ENCODE peak calls at places on chromosome X, in ten cellular contexts. One of them, this sample, is unnamed.

GRCh38 chrX:17944833-17945497 is 83.9 kb upstream of the RAI2 start:
- DNase-seq in stomach: no peak
- DNase-seq in ovary: no peak
- DNase-seq in transverse colon: no peak
- DNase-seq in GM12878: no peak
- DNase-seq in sigmoid colon: no peak
- DNase-seq in upper lobe of left lung: no peak
- DNase-seq in A549: no peak
- DNase-seq in suprapubic skin: no peak
- DNase-seq in SK-N-SH: peak; percentile 15
- DNase-seq in this sample: no peak

GRCh38 chrX:24371391-24371972 is 11.0 kb downstream of the SUPT20HL1 start:
- DNase-seq in stomach: peak; percentile 67
- DNase-seq in ovary: peak; percentile 55
- DNase-seq in transverse colon: peak; percentile 60
- DNase-seq in GM12878: peak; percentile 8
- DNase-seq in sigmoid colon: peak; percentile 81
- DNase-seq in upper lobe of left lung: no peak
- DNase-seq in A549: peak; percentile 37
- DNase-seq in suprapubic skin: no peak
- DNase-seq in SK-N-SH: peak; percentile 69
- DNase-seq in this sample: peak; percentile 76

GRCh38 chrX:82775426-82775825 is 732.7 kb upstream of the POU3F4 start:
- DNase-seq in stomach: no peak
- DNase-seq in ovary: no peak
- DNase-seq in transverse colon: no peak
- DNase-seq in GM12878: no peak
- DNase-seq in sigmoid colon: no peak
- DNase-seq in upper lobe of left lung: no peak
- DNase-seq in A549: no peak
- DNase-seq in suprapubic skin: no peak
- DNase-seq in SK-N-SH: no peak
- DNase-seq in this sample: no peak

GRCh38 chrX:128928636-128929035 is 594.7 kb downstream of the SMARCA1 start:
- DNase-seq in stomach: no peak
- DNase-seq in ovary: no peak
- DNase-seq in transverse colon: no peak
- DNase-seq in GM12878: no peak
- DNase-seq in sigmoid colon: no peak
- DNase-seq in upper lobe of left lung: no peak
- DNase-seq in A549: no peak
- DNase-seq in suprapubic skin: no peak
- DNase-seq in SK-N-SH: no peak
- DNase-seq in this sample: no peak

GRCh38 chrX:7120578-7121219 is 26.8 kb upstream of the STS start:
- DNase-seq in stomach: no peak
- DNase-seq in ovary: no peak
- DNase-seq in transverse colon: peak; percentile 54
- DNase-seq in GM12878: no peak
- DNase-seq in sigmoid colon: no peak
- DNase-seq in upper lobe of left lung: no peak
- DNase-seq in A549: no peak
- DNase-seq in suprapubic skin: no peak
- DNase-seq in SK-N-SH: no peak
- DNase-seq in this sample: no peak

GRCh38 chrX:151393514-151393913 is 3.5 kb upstream of the VMA21 start:
- DNase-seq in stomach: no peak
- DNase-seq in ovary: no peak
- DNase-seq in transverse colon: no peak
- DNase-seq in GM12878: no peak
- DNase-seq in sigmoid colon: no peak
- DNase-seq in upper lobe of left lung: no peak
- DNase-seq in A549: no peak
- DNase-seq in suprapubic skin: no peak
- DNase-seq in SK-N-SH: no peak
- DNase-seq in this sample: no peak

GRCh38 chrX:70012756-70013155 is 37.0 kb downstream of the AWAT2 start:
- DNase-seq in stomach: no peak
- DNase-seq in ovary: no peak
- DNase-seq in transverse colon: no peak
- DNase-seq in GM12878: no peak
- DNase-seq in sigmoid colon: no peak
- DNase-seq in upper lobe of left lung: no peak
- DNase-seq in A549: no peak
- DNase-seq in suprapubic skin: no peak
- DNase-seq in SK-N-SH: no peak
- DNase-seq in this sample: no peak

GRCh38 chrX:133495464-133496391 is 80.4 kb upstream of the GPC4 start:
- DNase-seq in stomach: peak; percentile 29
- DNase-seq in ovary: peak; percentile 58
- DNase-seq in transverse colon: peak; percentile 63
- DNase-seq in GM12878: no peak
- DNase-seq in sigmoid colon: peak; percentile 89
- DNase-seq in upper lobe of left lung: no peak
- DNase-seq in A549: no peak
- DNase-seq in suprapubic skin: peak; percentile 78
- DNase-seq in SK-N-SH: no peak
- DNase-seq in this sample: peak; percentile 40

GRCh38 chrX:150712619-150713018 is 19.4 kb downstream of the MTMR1 start:
- DNase-seq in stomach: no peak
- DNase-seq in ovary: no peak
- DNase-seq in transverse colon: no peak
- DNase-seq in GM12878: no peak
- DNase-seq in sigmoid colon: no peak
- DNase-seq in upper lobe of left lung: no peak
- DNase-seq in A549: no peak
- DNase-seq in suprapubic skin: no peak
- DNase-seq in SK-N-SH: no peak
- DNase-seq in this sample: no peak

GRCh38 chrX:9188117-9188516 is 154.2 kb upstream of the FAM9B start:
- DNase-seq in stomach: no peak
- DNase-seq in ovary: no peak
- DNase-seq in transverse colon: no peak
- DNase-seq in GM12878: no peak
- DNase-seq in sigmoid colon: no peak
- DNase-seq in upper lobe of left lung: no peak
- DNase-seq in A549: no peak
- DNase-seq in suprapubic skin: no peak
- DNase-seq in SK-N-SH: peak; percentile 59
- DNase-seq in this sample: no peak

GRCh38 chrX:133980406-133980805 is 5.0 kb downstream of the GPC3 start:
- DNase-seq in stomach: no peak
- DNase-seq in ovary: no peak
- DNase-seq in transverse colon: no peak
- DNase-seq in GM12878: no peak
- DNase-seq in sigmoid colon: no peak
- DNase-seq in upper lobe of left lung: no peak
- DNase-seq in A549: no peak
- DNase-seq in suprapubic skin: no peak
- DNase-seq in SK-N-SH: no peak
- DNase-seq in this sample: no peak

GRCh38 chrX:43949669-43950068 is 23.5 kb downstream of the NDP start:
- DNase-seq in stomach: no peak
- DNase-seq in ovary: no peak
- DNase-seq in transverse colon: peak; percentile 22
- DNase-seq in GM12878: no peak
- DNase-seq in sigmoid colon: no peak
- DNase-seq in upper lobe of left lung: peak; percentile 27
- DNase-seq in A549: peak; percentile 40
- DNase-seq in suprapubic skin: no peak
- DNase-seq in SK-N-SH: no peak
- DNase-seq in this sample: peak; percentile 5

GRCh38 chrX:155218777-155219176 is 2.5 kb downstream of the VBP1 start:
- DNase-seq in stomach: no peak
- DNase-seq in ovary: no peak
- DNase-seq in transverse colon: no peak
- DNase-seq in GM12878: no peak
- DNase-seq in sigmoid colon: no peak
- DNase-seq in upper lobe of left lung: no peak
- DNase-seq in A549: no peak
- DNase-seq in suprapubic skin: no peak
- DNase-seq in SK-N-SH: no peak
- DNase-seq in this sample: no peak
- TF ChIP-seq EP300 in stomach: no peak
- TF ChIP-seq EP300 in ovary: no peak
- TF ChIP-seq EP300 in transverse colon: no peak
- TF ChIP-seq EP300 in GM12878: no peak
- TF ChIP-seq EP300 in sigmoid colon: no peak
- TF ChIP-seq EP300 in upper lobe of left lung: no peak
- TF ChIP-seq EP300 in A549: no peak
- TF ChIP-seq EP300 in suprapubic skin: no peak
- TF ChIP-seq EP300 in SK-N-SH: no peak
- TF ChIP-seq EP300 in this sample: no peak

GRCh38 chrX:104854188-104854587 is 288.2 kb downstream of the IL1RAPL2 start:
- DNase-seq in stomach: no peak
- DNase-seq in ovary: no peak
- DNase-seq in transverse colon: no peak
- DNase-seq in GM12878: no peak
- DNase-seq in sigmoid colon: no peak
- DNase-seq in upper lobe of left lung: no peak
- DNase-seq in A549: no peak
- DNase-seq in suprapubic skin: no peak
- DNase-seq in SK-N-SH: no peak
- DNase-seq in this sample: no peak
- TF ChIP-seq CTCF in stomach: no peak
- TF ChIP-seq CTCF in ovary: no peak
- TF ChIP-seq CTCF in transverse colon: no peak
- TF ChIP-seq CTCF in GM12878: no peak
- TF ChIP-seq CTCF in sigmoid colon: no peak
- TF ChIP-seq CTCF in upper lobe of left lung: no peak
- TF ChIP-seq CTCF in A549: no peak
- TF ChIP-seq CTCF in suprapubic skin: no peak
- TF ChIP-seq CTCF in SK-N-SH: no peak
- TF ChIP-seq CTCF in this sample: no peak

GRCh38 chrX:46117234-46117633 is 428.0 kb downstream of the ZNF674 start:
- DNase-seq in stomach: no peak
- DNase-seq in ovary: no peak
- DNase-seq in transverse colon: no peak
- DNase-seq in GM12878: no peak
- DNase-seq in sigmoid colon: no peak
- DNase-seq in upper lobe of left lung: no peak
- DNase-seq in A549: no peak
- DNase-seq in suprapubic skin: no peak
- DNase-seq in SK-N-SH: no peak
- DNase-seq in this sample: no peak
- H3K4me1 ChIP-seq in stomach: no peaks in the 10 kb centered on the region
- H3K4me1 ChIP-seq in ovary: no peaks in the 10 kb centered on the region
- H3K4me1 ChIP-seq in transverse colon: no peaks in the 10 kb centered on the region
- H3K4me1 ChIP-seq in GM12878: no peaks in the 10 kb centered on the region
- H3K4me1 ChIP-seq in sigmoid colon: no peaks in the 10 kb centered on the region
- H3K4me1 ChIP-seq in upper lobe of left lung: no peaks in the 10 kb centered on the region
- H3K4me1 ChIP-seq in A549: no peaks in the 10 kb centered on the region
- H3K4me1 ChIP-seq in suprapubic skin: no peaks in the 10 kb centered on the region
- H3K4me1 ChIP-seq in SK-N-SH: no peaks in the 10 kb centered on the region
- H3K4me1 ChIP-seq in this sample: no peaks in the 10 kb centered on the region

GRCh38 chrX:68440438-68440837 is 7.1 kb upstream of the OPHN1 start:
- DNase-seq in stomach: no peak
- DNase-seq in ovary: no peak
- DNase-seq in transverse colon: no peak
- DNase-seq in GM12878: no peak
- DNase-seq in sigmoid colon: no peak
- DNase-seq in upper lobe of left lung: no peak
- DNase-seq in A549: no peak
- DNase-seq in suprapubic skin: no peak
- DNase-seq in SK-N-SH: no peak
- DNase-seq in this sample: no peak

GRCh38 chrX:68443155-68443868 is 10.0 kb upstream of the OPHN1 start:
- DNase-seq in stomach: no peak
- DNase-seq in ovary: no peak
- DNase-seq in transverse colon: no peak
- DNase-seq in GM12878: peak; percentile 9
- DNase-seq in sigmoid colon: no peak
- DNase-seq in upper lobe of left lung: no peak
- DNase-seq in A549: no peak
- DNase-seq in suprapubic skin: no peak
- DNase-seq in SK-N-SH: no peak
- DNase-seq in this sample: no peak

GRCh38 chrX:68438575-68438974 is 5.3 kb upstream of the OPHN1 start:
- DNase-seq in stomach: no peak
- DNase-seq in ovary: no peak
- DNase-seq in transverse colon: no peak
- DNase-seq in GM12878: no peak
- DNase-seq in sigmoid colon: no peak
- DNase-seq in upper lobe of left lung: no peak
- DNase-seq in A549: no peak
- DNase-seq in suprapubic skin: no peak
- DNase-seq in SK-N-SH: no peak
- DNase-seq in this sample: no peak

GRCh38 chrX:68439341-68439740 is 6.0 kb upstream of the OPHN1 start:
- DNase-seq in stomach: no peak
- DNase-seq in ovary: no peak
- DNase-seq in transverse colon: no peak
- DNase-seq in GM12878: no peak
- DNase-seq in sigmoid colon: no peak
- DNase-seq in upper lobe of left lung: no peak
- DNase-seq in A549: no peak
- DNase-seq in suprapubic skin: no peak
- DNase-seq in SK-N-SH: no peak
- DNase-seq in this sample: no peak

DNA sequence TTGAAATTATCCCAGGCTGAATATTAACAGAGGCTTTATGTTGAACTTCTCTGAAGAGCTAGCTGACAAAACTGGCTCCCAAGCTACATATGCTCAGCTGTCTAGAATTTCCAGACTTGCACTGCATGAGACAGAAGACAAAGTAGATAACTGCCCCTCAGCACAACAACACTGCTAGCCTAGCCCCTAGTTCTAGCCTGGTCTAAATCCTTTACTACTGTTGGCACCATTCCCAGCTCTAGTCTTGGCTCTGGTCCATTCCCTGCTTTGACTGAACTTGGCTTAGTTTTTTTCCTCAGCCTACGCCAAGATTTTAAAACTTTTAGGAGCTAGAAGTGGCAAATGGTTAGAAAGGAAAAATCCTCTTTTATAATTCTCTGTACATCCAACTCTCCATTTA is 7.6 kb upstream of the OPHN1 start:
- DNase-seq in stomach: peak; percentile 79
- DNase-seq in ovary: peak; percentile 77
- DNase-seq in transverse colon: peak; percentile 72
- DNase-seq in GM12878: no peak
- DNase-seq in sigmoid colon: peak; percentile 88
- DNase-seq in upper lobe of left lung: no peak
- DNase-seq in A549: no peak
- DNase-seq in suprapubic skin: no peak
- DNase-seq in SK-N-SH: peak; percentile 42
- DNase-seq in this sample: peak; percentile 33
- TF ChIP-seq EP300 in stomach: no peak
- TF ChIP-seq EP300 in ovary: no peak
- TF ChIP-seq EP300 in transverse colon: no peak
- TF ChIP-seq EP300 in GM12878: no peak
- TF ChIP-seq EP300 in sigmoid colon: no peak
- TF ChIP-seq EP300 in upper lobe of left lung: no peak
- TF ChIP-seq EP300 in A549: no peak
- TF ChIP-seq EP300 in suprapubic skin: no peak
- TF ChIP-seq EP300 in SK-N-SH: no peak
- TF ChIP-seq EP300 in this sample: peak; percentile 20

This sample was measured in tibial nerve.